ENCODE peak calls at places on chromosomes 2 and 18, in four cellular contexts. W, P, E and Z are unnamed samples.

GRCh38 chr2:29012211-29012681 is 31.1 kb downstream of the TOGARAM2 start:
- DNase-seq in E (no peak), W (no peak), P (no peak), Z (no peak)

GRCh38 chr2:120736955-120737801 is 1.5 kb downstream of the GLI2 start:
- DNase-seq in E (no peak), P (peak), W (no peak), Z (no peak)

GRCh38 chr2:98448441-98449145 is 3.9 kb downstream of the INPP4A start:
- DNase-seq in W (no peak), P (no peak), E (no peak), Z (no peak)

GRCh38 chr18:3360211-3360610 is 89.8 kb upstream of the TGIF1 start:
- DNase-seq in P (no peak), W (no peak), E (no peak), Z (no peak)

GRCh38 chr2:47437287-47437686 is 34.3 kb downstream of the MSH2 start:
- DNase-seq in W (no peak), E (no peak), P (peak), Z (no peak)

GRCh38 chr2:65661980-65662653 is 229.7 kb upstream of the SPRED2 start:
- DNase-seq in W (no peak), P (no peak), E (no peak), Z (no peak)

GRCh38 chr2:53445376-53446072 is 322.1 kb upstream of the CHAC2 start:
- DNase-seq in E (no peak), P (no peak), W (no peak), Z (no peak)

GRCh38 chr2:234257859-234258561 is 207.5 kb downstream of the SPP2 start:
- DNase-seq in E (peak), P (peak), W (no peak), Z (no peak)

GRCh38 chr2:11910971-11911370 is 164.5 kb downstream of the LPIN1 start:
- DNase-seq in E (no peak), P (no peak), W (no peak), Z (no peak)

GRCh38 chr2:206084870-206085741 is 868 bp downstream of the INO80D start:
- DNase-seq in E (no peak), W (peak), P (peak), Z (peak)

GRCh38 chr2:236180501-236180816 is 12.3 kb upstream of the GBX2 start:
- DNase-seq in W (no peak), E (no peak), P (no peak), Z (no peak)

GRCh38 chr2:128249555-128249954 is 69.1 kb downstream of the HS6ST1 start:
- DNase-seq in W (no peak), E (no peak), P (no peak), Z (no peak)

GRCh38 chr2:10993001-10993481 is 81.3 kb downstream of the KCNF1 start:
- DNase-seq in P (peak), W (no peak), E (no peak), Z (no peak)

GRCh38 chr2:206783718-206784117 is 18.3 kb downstream of the FASTKD2 start:
- DNase-seq in W (no peak), E (no peak), P (peak), Z (no peak)

GRCh38 chr2:164913640-164914346 is 41.5 kb downstream of the SLC38A11 start:
- DNase-seq in E (no peak), P (peak), W (no peak), Z (no peak)

GRCh38 chr2:43136011-43136799 is 90.2 kb downstream of the ZFP36L2 start:
- DNase-seq in P (no peak), W (no peak), E (no peak), Z (no peak)

GRCh38 chr2:20018576-20019152 is 6.2 kb upstream of the MATN3 start:
- DNase-seq in E (no peak), W (no peak), P (no peak), Z (no peak)

GRCh38 chr2:70145851-70146739 is 44.7 kb downstream of the C2orf42 start:
- DNase-seq in P (no peak), W (no peak), E (no peak), Z (no peak)

GRCh38 chr18:63736856-63737255 is 34.1 kb downstream of the SERPINB11 start:
- DNase-seq in E (no peak), P (no peak), W (no peak), Z (no peak)

GRCh38 chr2:2591542-2591940 is 260.5 kb upstream of the MYT1L start:
- DNase-seq in W (no peak), E (no peak), P (peak), Z (no peak)

GRCh38 chr18:10320848-10321247 is 133.6 kb upstream of the APCDD1 start:
- DNase-seq in W (no peak), E (no peak), P (no peak), Z (no peak)

GRCh38 chr2:150120271-150120950 is 367.1 kb downstream of the RND3 start:
- DNase-seq in P (no peak), E (no peak), W (no peak), Z (no peak)

GRCh38 chr2:168712053-168712452 is 90.4 kb upstream of the NOSTRIN start:
- DNase-seq in E (no peak), P (no peak), W (no peak), Z (no peak)

GRCh38 chr2:112803691-112804521 is 19.6 kb upstream of the IL1A start:
- DNase-seq in P (no peak), E (peak), W (no peak), Z (no peak)

GRCh38 chr2:166031054-166031453 is 77.5 kb upstream of the TTC21B start:
- DNase-seq in E (no peak), W (no peak), P (no peak), Z (no peak)

GRCh38 chr2:240604939-240605716 is 18.6 kb downstream of the CAPN10 start:
- DNase-seq in P (no peak), W (no peak), E (no peak), Z (no peak)

GRCh38 chr2:193808877-193809276 is 1614.1 kb upstream of the TMEFF2 start:
- DNase-seq in P (no peak), E (no peak), W (no peak), Z (no peak)